ENCODE peak calls at places on chromosomes 4 and X, in ten cellular contexts. P, K, R, T, E, W, H, C, V and I are unnamed samples. For H3K4me1, the result is how much of the 10 kb centered on the place peaks cover.

GRCh38 chr4:17814140-17814539 is 3.4 kb downstream of the NCAPG start:
- DNase-seq in V (no peak), K (no peak), T (peak), C (no peak), W (no peak), E (no peak), H (no peak), P (no peak), R (no peak), I (no peak)

GRCh38 chr4:123587983-123588494 is 191.4 kb downstream of the SPRY1 start:
- DNase-seq in E (no peak), K (no peak), V (peak), W (no peak), T (no peak), R (peak), P (peak), H (no peak), C (peak), I (no peak)

GRCh38 chrX:30957753-30958152 is 68.7 kb upstream of the TAB3 start:
- DNase-seq in V (peak), K (no peak), R (no peak), P (no peak), H (no peak), T (peak), E (no peak), W (no peak), C (no peak), I (no peak)

GRCh38 chrX:17616936-17617335 is 120.4 kb upstream of the SCML1 start:
- DNase-seq in R (no peak), W (no peak), K (no peak), V (no peak), H (no peak), E (no peak), C (no peak), P (no peak), T (no peak), I (no peak)

GRCh38 chr4:174582463-174582862 is 60.2 kb upstream of the HPGD start:
- DNase-seq in H (no peak), T (no peak), C (no peak), R (no peak), K (no peak), W (no peak), P (no peak), E (no peak), V (no peak), I (no peak)

GRCh38 chr4:42371306-42372063 is 25.8 kb upstream of the SHISA3 start:
- DNase-seq in R (no peak), T (peak), P (no peak), K (peak), C (peak), E (no peak), W (no peak), V (peak), H (no peak), I (peak)

GRCh38 chr4:25792200-25792791 is 70.5 kb downstream of the SEL1L3 start:
- DNase-seq in R (peak), V (no peak), C (no peak), K (peak), P (peak), E (no peak), T (peak), W (peak), H (no peak), I (peak)

GRCh38 chr4:170005472-170005871 is 20.7 kb downstream of the MFAP3L start:
- DNase-seq in E (no peak), R (no peak), K (no peak), T (no peak), C (no peak), P (no peak), V (no peak), H (no peak), W (no peak), I (no peak)

GRCh38 chrX:72308566-72309296 is 3.0 kb upstream of the CITED1 start:
- DNase-seq in C (peak), T (peak), R (peak), K (no peak), P (peak), H (peak), V (peak), E (peak), W (peak), I (peak)

GRCh38 chr4:75733369-75733768 is 9.0 kb downstream of the USO1 start:
- DNase-seq in C (no peak), T (no peak), R (no peak), V (no peak), P (no peak), W (no peak), E (no peak), H (no peak), K (no peak), I (no peak)

DNA sequence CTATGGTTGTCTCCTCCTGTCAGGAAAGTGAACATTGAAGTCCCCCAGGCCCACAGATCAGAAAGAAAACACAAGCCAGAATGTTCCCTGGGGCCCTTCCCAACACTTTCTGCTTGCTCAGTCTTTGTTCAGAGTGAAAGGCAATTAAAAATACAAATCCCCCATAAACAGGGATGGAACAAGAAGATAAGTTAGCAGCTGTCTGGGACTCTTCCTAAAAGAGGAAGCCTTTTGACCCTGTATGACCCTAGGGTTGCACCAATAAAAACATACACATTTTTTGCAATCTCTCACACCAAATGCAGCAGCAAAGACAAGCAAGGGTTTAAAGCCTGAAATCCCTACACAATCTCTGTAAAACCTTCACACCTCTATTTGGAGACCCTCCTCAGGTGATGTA is 22.6 kb downstream of the IRF2 start:
- DNase-seq in T (no peak), P (no peak), E (no peak), K (no peak), W (no peak), C (no peak), H (no peak), V (no peak), R (no peak), I (no peak)
- H3K4me1 ChIP-seq in T (under half), P (under half), E (under half), K (half or more), W (under half), C (under half), H (half or more), V (under half), R (under half), I (under half)

DNA sequence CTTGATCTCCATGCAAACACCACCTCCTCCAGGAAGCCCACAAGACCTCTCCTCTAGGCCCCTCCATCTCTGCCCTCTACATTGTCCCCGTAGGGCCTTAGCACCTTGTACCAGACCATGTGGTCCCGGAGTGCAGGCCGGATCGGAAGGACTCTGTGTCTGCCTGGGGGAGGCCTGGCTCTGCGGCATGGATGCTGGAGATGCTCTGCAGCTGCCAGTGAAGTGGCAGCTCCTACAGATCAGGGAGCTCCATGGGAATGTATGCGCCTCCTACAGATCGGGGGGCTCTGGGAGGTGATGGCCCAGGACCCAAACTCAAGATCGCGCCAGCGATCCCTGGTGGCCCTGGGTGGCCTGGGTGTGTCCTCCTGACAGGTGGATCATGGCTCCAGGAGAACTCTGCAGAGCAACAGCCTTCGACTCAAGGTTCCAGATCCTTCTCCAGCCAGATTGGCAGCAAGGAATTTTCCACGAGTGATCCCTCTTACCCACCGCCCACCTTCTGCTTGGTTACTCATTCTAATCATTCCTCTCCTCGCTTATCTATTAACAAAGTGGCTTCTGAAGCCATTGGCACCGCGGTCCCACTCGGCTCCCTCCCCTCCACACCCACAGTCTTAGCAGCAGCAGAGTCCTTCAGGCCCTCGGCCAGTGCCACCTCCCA is 67.3 kb downstream of the ADRA2C start:
- DNase-seq in T (no peak), R (no peak), W (no peak), H (no peak), V (no peak), C (no peak), E (no peak), P (no peak), K (no peak), I (no peak)
- H3K4me1 ChIP-seq in T (under half), R (under half), W (under half), H (under half), V (under half), C (under half), E (under half), P (under half), K (under half), I (under half)

GRCh38 chr4:38804654-38805295 is at the start of gene TLR1:
- DNase-seq in T (peak), P (no peak), V (peak), H (peak), C (peak), W (no peak), R (no peak), E (no peak), K (peak), I (no peak)
- H3K4me1 ChIP-seq in T (under half), P (under half), V (under half), H (under half), C (under half), W (under half), R (under half), E (under half), K (under half), I (under half)

GRCh38 chr4:30454504-30454903 is 265.7 kb upstream of the PCDH7 start:
- DNase-seq in T (no peak), K (no peak), C (no peak), V (no peak), E (no peak), P (no peak), R (no peak), H (no peak), W (no peak), I (no peak)
- H3K4me1 ChIP-seq in T (under half), K (under half), C (under half), V (under half), E (under half), P (under half), R (under half), H (under half), W (under half), I (under half)

DNA sequence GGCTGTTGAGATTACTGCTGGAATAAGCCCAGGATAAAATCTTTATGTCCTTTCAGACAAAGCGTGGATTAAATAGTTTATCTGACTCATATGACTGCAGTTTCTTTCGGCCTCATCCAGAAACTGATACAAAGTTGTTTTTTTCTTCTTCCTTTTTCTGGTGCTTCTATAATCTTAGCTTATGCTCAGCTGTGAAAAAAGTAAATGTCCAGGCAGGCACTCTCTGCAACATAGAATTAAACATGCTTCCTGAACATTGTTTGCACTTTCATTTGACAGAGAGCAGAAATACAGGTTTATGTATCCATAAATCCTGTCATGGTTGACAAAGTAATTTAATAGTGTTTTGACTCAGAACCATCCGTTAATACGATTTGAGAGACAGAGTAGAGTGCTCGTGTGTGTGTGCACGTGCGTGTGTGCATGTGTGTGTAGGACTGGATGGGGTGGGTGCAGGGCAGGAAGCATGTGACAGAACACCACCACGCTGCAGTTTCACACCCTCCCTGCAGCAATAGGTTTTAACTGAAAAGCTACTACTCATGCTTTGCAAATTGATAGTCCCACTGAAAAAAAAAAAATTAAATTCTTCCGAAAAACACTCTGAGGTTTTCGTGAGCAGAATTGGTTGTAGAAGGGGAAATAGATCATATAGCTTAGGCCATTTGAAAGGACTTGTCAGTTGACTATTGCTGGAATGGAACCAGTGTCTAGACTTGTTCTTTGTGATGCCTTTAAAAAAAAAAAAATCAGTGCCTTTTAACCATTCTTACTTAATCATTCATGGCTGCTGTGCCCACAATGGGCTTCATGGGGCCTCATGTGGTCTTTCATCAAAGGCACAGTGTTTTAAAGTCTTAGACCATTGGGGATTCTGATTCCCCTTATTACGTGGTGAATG is 139.0 kb downstream of the AFF1 start:
- DNase-seq in E (no peak), C (no peak), H (peak), R (no peak), V (no peak), T (no peak), W (no peak), P (peak), K (peak), I (no peak)
- H3K4me1 ChIP-seq in E (under half), C (under half), H (under half), R (under half), V (under half), T (under half), W (under half), P (half or more), K (under half), I (under half)

GRCh38 chr4:2931765-2932560 is 31.2 kb downstream of the NOP14 start:
- DNase-seq in C (no peak), V (no peak), E (peak), T (no peak), K (peak), R (peak), H (peak), P (peak), W (peak), I (no peak)
- H3K4me1 ChIP-seq in C (under half), V (under half), E (under half), T (under half), K (under half), R (under half), H (under half), P (under half), W (under half), I (under half)

DNA sequence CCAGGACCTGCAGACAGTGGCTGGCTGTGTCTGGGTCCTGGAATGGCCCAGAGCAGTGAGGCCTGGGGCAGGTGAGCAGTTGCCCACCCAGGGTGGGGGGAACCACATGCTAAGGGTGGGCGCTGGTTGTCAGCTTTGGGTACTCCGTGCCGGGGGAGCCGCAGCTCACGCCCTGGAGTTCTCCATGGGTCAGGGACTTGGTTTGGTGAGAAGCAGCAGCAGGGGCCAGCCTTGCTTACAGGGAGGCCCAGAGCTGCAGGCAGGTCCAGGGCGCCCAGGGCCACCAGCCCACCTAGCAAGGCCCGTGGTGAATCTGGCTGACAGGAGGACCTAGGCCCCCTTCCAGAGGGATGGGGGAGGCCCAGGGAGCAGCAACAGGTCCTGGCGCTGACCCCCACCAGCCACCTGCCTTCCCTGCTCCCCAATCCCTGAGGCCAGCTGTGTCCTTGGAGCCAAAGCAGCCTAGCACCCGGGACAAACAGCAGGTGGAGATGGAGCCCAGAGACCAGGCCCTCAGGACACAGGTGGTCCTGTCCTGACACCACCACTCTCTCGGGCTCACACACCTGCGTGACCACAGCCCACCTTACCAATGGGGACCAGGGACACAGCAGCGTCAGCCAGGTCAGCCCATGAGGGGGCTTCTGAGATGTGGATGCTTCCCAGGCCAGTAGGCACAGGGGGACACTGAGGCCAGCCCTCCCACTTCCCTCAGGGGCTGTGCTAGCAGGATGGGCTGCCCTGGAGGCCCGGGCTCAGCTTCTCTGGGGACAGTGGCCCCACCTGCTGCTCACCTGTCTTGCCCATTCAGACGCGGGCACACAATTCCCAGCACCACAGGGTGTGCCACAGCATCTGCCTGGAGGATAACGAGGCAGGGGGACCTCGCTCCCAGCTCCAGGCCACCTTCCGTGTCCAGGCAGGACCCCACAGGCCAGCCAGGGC is 3.5 kb downstream of the MXD4 start:
- DNase-seq in H (no peak), C (no peak), K (no peak), V (no peak), P (peak), E (peak), R (no peak), T (no peak), W (no peak), I (no peak)
- H3K4me1 ChIP-seq in H (under half), C (under half), K (under half), V (under half), P (half or more), E (under half), R (under half), T (under half), W (under half), I (under half)

DNA sequence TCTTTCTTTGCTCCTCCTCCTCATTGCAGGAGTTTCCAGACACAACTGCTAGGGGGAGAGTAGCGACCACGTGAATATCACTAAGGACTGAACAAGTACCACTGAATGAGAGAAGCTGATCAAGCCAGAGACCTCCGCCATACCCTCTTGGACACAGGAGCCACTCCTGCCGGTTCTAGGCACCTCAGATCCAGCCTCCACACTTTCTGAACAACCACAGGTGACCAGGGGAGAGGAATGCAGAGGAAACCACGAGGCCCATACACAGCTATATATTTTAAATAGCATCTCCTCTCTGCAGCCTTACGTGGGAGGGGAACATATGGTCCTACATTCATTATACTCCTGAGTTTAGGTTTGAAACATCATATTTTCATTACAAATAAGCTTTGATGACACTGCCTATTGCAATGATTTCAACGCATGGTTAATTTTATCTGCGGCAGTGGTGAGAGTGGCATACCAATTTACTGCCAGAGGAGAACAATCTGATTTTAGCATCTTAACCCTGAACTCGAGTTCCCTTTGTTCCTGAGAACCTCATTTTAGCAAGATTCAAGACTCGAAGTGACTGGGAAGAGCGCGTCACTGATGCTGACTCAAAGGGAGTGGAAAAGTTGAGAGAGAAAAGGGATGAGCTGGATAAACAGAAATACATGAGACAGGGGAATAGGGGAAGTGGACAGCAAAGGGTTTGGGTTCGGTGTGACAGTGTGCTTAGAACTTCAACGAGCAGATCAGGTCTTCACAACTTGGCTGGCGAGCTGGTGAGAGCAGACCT is 231.7 kb upstream of the PPARGC1A start:
- DNase-seq in E (no peak), R (no peak), H (no peak), V (no peak), K (no peak), P (no peak), W (no peak), T (peak), C (no peak), I (no peak)
- H3K4me1 ChIP-seq in E (under half), R (under half), H (under half), V (under half), K (under half), P (under half), W (under half), T (under half), C (under half), I (under half)

GRCh38 chr4:168888715-168889215 is 121.3 kb downstream of the CBR4 start:
- DNase-seq in W (no peak), V (no peak), R (no peak), K (no peak), H (no peak), T (no peak), P (no peak), C (no peak), E (no peak), I (no peak)

GRCh38 chr4:168885416-168885815 is 124.6 kb downstream of the CBR4 start:
- DNase-seq in P (no peak), R (no peak), C (no peak), T (no peak), K (no peak), E (no peak), H (no peak), W (no peak), V (no peak), I (no peak)

GRCh38 chr4:168884251-168885124 is 125.6 kb downstream of the CBR4 start:
- DNase-seq in W (no peak), H (no peak), C (no peak), T (no peak), E (no peak), K (no peak), P (no peak), R (no peak), V (no peak), I (no peak)

GRCh38 chr4:168887809-168888208 is 122.2 kb downstream of the CBR4 start:
- DNase-seq in H (no peak), P (no peak), T (peak), W (no peak), V (no peak), R (no peak), C (no peak), K (no peak), E (no peak), I (no peak)

GRCh38 chr4:168886361-168886760 is 123.7 kb downstream of the CBR4 start:
- DNase-seq in R (no peak), K (no peak), E (no peak), C (no peak), W (no peak), V (no peak), H (no peak), P (no peak), T (peak), I (no peak)
- H3K4me1 ChIP-seq in R (under half), K (under half), E (under half), C (under half), W (under half), V (under half), H (under half), P (under half), T (under half), I (under half)